ENCODE peak calls at places on chromosomes 12 and 14, in six cellular contexts. F is Peyer's patch, D is endothelial cell of umbilical vein, E is lung, G is left lung, Z is adrenal gland. Y is an unnamed sample.

GRCh38 chr12:65171870-65172269 is 2.5 kb downstream of the LEMD3 start:
- DNase-seq in F (no peak), D (peak; percentile 33), E (no peak), G (no peak), Z (no peak), Y (no peak)

GRCh38 chr14:57066887-57067513 is 201.7 kb downstream of the EXOC5 start:
- DNase-seq in F (peak; percentile 58), D (peak; percentile 37), E (no peak), G (peak; percentile 68), Z (no peak), Y (peak; percentile 54)

GRCh38 chr12:115337693-115338543 is 653.9 kb upstream of the TBX3 start:
- DNase-seq in F (peak; percentile 72), D (peak; percentile 8), E (no peak), G (no peak), Z (peak; percentile 86), Y (peak; percentile 17)

GRCh38 chr12:82835217-82835616 is 148.5 kb downstream of the TMTC2 start:
- DNase-seq in F (no peak), D (peak; percentile 76), E (no peak), G (no peak), Z (no peak), Y (no peak)

GRCh38 chr14:104367811-104368750 is 211.5 kb upstream of the C14orf180 start:
- DNase-seq in F (no peak), D (no peak), E (no peak), G (peak; percentile 62), Z (no peak), Y (no peak)

GRCh38 chr14:77912754-77913556 is 113.0 kb downstream of the ADCK1 start:
- DNase-seq in F (no peak), D (no peak), E (no peak), G (no peak), Z (no peak), Y (no peak)

GRCh38 chr12:86572455-86572854 is 316.3 kb upstream of the MGAT4C start:
- DNase-seq in F (no peak), D (no peak), E (no peak), G (no peak), Z (no peak), Y (no peak)

GRCh38 chr14:50085570-50086315 is 30.6 kb downstream of the VCPKMT start:
- DNase-seq in F (peak; percentile 64), D (no peak), E (no peak), G (no peak), Z (peak; percentile 45), Y (no peak)

GRCh38 chr14:81464253-81465001 is 64.3 kb upstream of the STON2 start:
- DNase-seq in F (peak; percentile 68), D (peak; percentile 79), E (peak; percentile 54), G (no peak), Z (peak; percentile 70), Y (peak; percentile 54)

GRCh38 chr12:91685917-91686316 is 459.7 kb downstream of the BTG1 start:
- DNase-seq in F (no peak), D (peak; percentile 17), E (no peak), G (no peak), Z (no peak), Y (no peak)

GRCh38 chr12:630656-631632 is 32.3 kb downstream of the NINJ2 start:
- DNase-seq in F (peak; percentile 94), D (peak; percentile 28), E (peak; percentile 85), G (peak; percentile 96), Z (peak; percentile 43), Y (peak; percentile 84)

GRCh38 chr14:83706555-83706954 is 1823.4 kb upstream of the FLRT2 start:
- DNase-seq in F (no peak), D (peak; percentile 45), E (no peak), G (no peak), Z (no peak), Y (no peak)

GRCh38 chr12:109716512-109717389 is 3.1 kb downstream of the FAM222A start:
- DNase-seq in F (no peak), D (no peak), E (no peak), G (no peak), Z (no peak), Y (peak; percentile 48)

GRCh38 chr12:122500685-122501488 is at the start of gene ZCCHC8:
- DNase-seq in F (peak; percentile 99), D (peak; percentile 98), E (peak; percentile 98), G (peak; percentile 99), Z (peak; percentile 97), Y (peak; percentile 98)

GRCh38 chr14:35336171-35337073 is 44.2 kb downstream of the PSMA6 start:
- DNase-seq in F (peak; percentile 93), D (peak; percentile 86), E (peak; percentile 93), G (peak; percentile 95), Z (peak; percentile 95), Y (peak; percentile 92)

GRCh38 chr12:38912116-38912515 is 6.7 kb upstream of the CPNE8 start:
- DNase-seq in F (no peak), D (no peak), E (no peak), G (no peak), Z (no peak), Y (no peak)

GRCh38 chr12:38907171-38907923 is 2.0 kb upstream of the CPNE8 start:
- DNase-seq in F (no peak), D (no peak), E (no peak), G (no peak), Z (no peak), Y (no peak)

GRCh38 chr12:38915783-38916182 is 10.4 kb upstream of the CPNE8 start:
- DNase-seq in F (no peak), D (no peak), E (no peak), G (no peak), Z (no peak), Y (no peak)

GRCh38 chr12:38906482-38907170 is 1.2 kb upstream of the CPNE8 start:
- DNase-seq in F (peak; percentile 88), D (peak; percentile 84), E (peak; percentile 86), G (peak; percentile 95), Z (peak; percentile 90), Y (peak; percentile 91)

DNA sequence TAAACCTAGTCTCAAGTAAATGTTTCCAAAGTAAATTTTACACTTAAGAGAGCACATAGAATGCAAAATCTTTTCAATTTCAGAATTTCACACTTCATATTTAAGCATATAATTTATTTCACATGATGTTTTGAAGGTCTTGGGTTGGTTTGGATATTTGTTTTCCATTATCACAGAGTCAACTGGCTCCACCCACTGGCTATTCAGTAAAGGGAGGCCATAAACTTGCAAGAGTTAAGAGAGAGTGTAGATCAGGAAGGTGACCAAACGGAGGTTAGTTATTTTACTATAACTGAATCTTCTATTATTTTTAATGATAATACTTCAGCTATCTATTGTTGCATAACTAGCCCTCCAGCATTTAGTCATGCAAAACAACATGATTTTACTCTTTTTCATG is 6.2 kb upstream of the CPNE8 start:
- DNase-seq in F (no peak), D (no peak), E (no peak), G (no peak), Z (no peak), Y (no peak)
- TF ChIP-seq CTCF in F (no peak), D (no peak), E (no peak), G (no peak), Z (no peak), Y (no peak)

DNA sequence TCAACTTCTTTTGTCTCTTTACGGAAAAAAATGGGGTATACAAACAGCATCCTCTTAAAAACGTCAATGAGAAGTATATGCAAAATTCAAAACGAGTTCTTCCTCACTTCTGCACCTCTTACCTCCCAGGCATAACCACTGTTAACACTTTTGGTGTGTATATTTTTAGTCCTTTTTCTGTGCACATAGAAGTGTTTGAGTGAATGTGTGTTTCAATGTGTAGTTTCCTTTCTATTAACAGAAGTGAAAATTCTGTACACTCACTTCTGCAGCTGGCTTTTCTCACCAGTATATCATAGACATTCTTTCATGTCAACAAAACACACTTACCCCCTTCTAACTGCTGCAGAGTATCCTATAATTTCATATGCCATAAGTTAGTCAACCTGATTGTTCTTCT is 5.4 kb downstream of the UBR7 start:
- DNase-seq in F (no peak), D (no peak), E (no peak), G (no peak), Z (no peak), Y (no peak)
- H3K27ac ChIP-seq in F (no peak overlapping the region), D (no peak overlapping the region), E (no peak overlapping the region), G (no peak overlapping the region), Z (no peak overlapping the region), Y (no peak overlapping the region)

DNA sequence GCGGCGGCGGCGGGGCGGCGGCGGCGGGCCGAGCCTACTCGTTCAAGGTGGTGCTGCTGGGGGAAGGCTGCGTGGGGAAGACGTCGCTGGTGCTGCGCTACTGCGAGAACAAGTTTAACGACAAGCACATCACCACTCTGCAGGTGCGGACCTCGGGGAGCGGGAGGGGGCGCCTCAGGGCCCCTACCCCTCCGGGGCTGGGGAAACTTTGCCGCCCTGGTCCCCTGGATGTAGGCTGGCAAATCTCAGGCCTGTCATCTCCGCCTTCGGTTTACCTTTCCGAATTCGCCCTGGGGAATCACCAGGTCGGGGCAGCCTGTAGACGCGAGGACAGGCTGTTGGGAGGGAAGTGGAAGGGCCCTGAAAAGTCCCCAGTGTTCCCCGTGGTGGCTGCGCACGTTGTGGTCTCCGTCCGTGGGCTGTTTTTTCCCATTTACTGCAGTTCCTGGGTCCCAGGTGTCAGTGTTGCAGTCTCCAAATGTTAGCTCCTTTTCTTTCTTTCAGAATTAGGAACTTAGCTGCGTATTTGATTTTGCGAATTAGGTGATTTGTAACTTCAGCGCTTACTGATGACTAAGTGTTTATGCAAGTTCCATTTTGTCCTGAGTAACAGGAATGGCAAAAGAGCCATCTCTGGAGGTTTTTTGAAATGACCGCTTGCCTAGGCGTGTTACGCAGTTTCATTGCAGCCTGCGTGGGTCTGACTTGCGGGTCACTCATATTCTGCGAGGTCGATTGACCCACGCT is 656 bp downstream of the RAB21 start:
- DNase-seq in F (peak; percentile 67), D (peak; percentile 70), E (peak; percentile 46), G (no peak), Z (peak; percentile 60), Y (peak; percentile 56)
- TF ChIP-seq CTCF in F (no peak), D (no peak), E (no peak), G (no peak), Z (no peak), Y (no peak)

DNA sequence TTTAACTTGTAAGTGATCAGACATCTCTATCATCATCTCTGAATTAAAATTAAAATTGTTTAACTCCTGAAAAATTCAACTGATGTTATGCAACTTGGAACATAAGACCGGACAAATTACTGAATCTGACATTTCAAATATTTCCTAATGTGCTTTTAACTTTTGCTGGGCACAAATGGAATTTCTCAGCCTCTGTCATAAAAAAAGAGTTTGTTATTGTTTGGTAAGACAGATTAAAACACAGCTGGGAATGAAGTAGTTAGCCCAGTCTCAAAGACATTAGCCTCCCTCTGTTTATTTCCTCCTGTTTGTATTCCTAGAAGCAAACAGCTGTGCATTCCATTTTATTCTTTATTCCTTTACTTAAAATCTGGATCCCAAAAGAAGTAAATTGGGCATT is 29.4 kb downstream of the PLEKHA5 start:
- DNase-seq in F (no peak), D (no peak), E (no peak), G (no peak), Z (no peak), Y (no peak)
- H3K27ac ChIP-seq in F (no peak overlapping the region), D (no peak overlapping the region), E (no peak overlapping the region), G (no peak overlapping the region), Z (no peak overlapping the region), Y (no peak overlapping the region)

DNA sequence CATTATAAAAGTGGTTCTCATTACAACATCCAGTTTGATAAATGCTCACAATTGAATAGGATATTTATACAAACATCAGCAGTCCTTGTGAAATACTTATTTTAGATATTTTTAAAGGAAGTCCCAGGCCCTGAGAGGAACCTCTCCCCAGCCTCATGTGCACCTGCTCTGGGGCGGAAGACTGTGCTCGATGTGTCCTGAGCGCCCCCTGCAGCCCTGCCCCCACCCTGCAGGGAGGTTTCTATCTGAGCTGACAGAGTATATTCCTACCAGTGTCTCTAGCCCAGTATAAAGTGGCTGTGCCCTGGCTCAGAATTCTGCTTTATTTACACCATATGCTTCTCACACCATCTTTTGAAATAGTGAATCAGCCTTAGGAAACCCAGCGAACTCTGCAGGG is 1349.1 kb downstream of the TMEM121 start:
- DNase-seq in F (peak; percentile 80), D (no peak), E (no peak), G (peak; percentile 69), Z (no peak), Y (peak; percentile 51)
- TF ChIP-seq CTCF in F (peak; percentile 23), D (no peak), E (no peak), G (no peak), Z (no peak), Y (peak; percentile 28)

GRCh38 chr12:31586703-31587102 is 4.2 kb downstream of the DENND5B start:
- DNase-seq in F (no peak), D (no peak), E (no peak), G (no peak), Z (no peak), Y (no peak)
- H3K27ac ChIP-seq in F (peak overlapping the region; percentile 55), D (no peak overlapping the region), E (no peak overlapping the region), G (no peak overlapping the region), Z (no peak overlapping the region), Y (peak overlapping the region; percentile 1)